ENCODE peak calls at places on chromosomes 13 and 19, in five cellular contexts. T, V, X, I and P are unnamed samples. For H3K4me1, the result is how much of the 10 kb centered on the place peaks cover.

GRCh38 chr19:50878851-50879250 is 5.6 kb downstream of the KLK2 start:
- DNase-seq in I (no peak), X (no peak), T (no peak), V (no peak), P (no peak)

GRCh38 chr19:46890423-46891170 is 29.8 kb downstream of the ARHGAP35 start:
- DNase-seq in V (peak), X (no peak), I (no peak), T (no peak), P (no peak)

GRCh38 chr13:37385248-37385647 is 213.3 kb downstream of the POSTN start:
- DNase-seq in V (no peak), X (no peak), I (no peak), T (no peak), P (no peak)

GRCh38 chr19:13887529-13887928 is 10.6 kb downstream of the NANOS3 start:
- DNase-seq in T (no peak), X (no peak), I (no peak), V (peak), P (no peak)

GRCh38 chr19:38304866-38305429 is 897 bp downstream of the C19orf33 start:
- DNase-seq in T (peak), X (peak), I (peak), V (no peak), P (no peak)

GRCh38 chr13:100112186-100112838 is 23.4 kb downstream of the PCCA start:
- DNase-seq in I (no peak), X (no peak), V (no peak), T (no peak), P (no peak)

GRCh38 chr19:16159655-16160054 is 13.7 kb downstream of the CIB3 start:
- DNase-seq in T (no peak), I (no peak), V (no peak), X (no peak), P (no peak)

GRCh38 chr19:46913852-46914430 is 53.1 kb downstream of the ARHGAP35 start:
- DNase-seq in V (peak), X (no peak), T (no peak), I (no peak), P (no peak)

GRCh38 chr19:42081584-42082258 is 5.8 kb downstream of the ZNF574 start:
- DNase-seq in I (no peak), V (peak), T (peak), X (no peak), P (no peak)

GRCh38 chr13:99056381-99057014 is 78.6 kb upstream of the DOCK9 start:
- DNase-seq in X (no peak), V (no peak), I (no peak), T (no peak), P (no peak)

GRCh38 chr13:34044041-34044440 is 226.1 kb downstream of the RFC3 start:
- DNase-seq in V (no peak), I (no peak), T (no peak), X (no peak), P (no peak)

GRCh38 chr13:89455741-89456140 is 1784.6 kb downstream of the SLITRK5 start:
- DNase-seq in X (no peak), T (no peak), I (no peak), V (no peak), P (no peak)

GRCh38 chr13:76035711-76036110 is 399.6 kb downstream of the LMO7 start:
- DNase-seq in X (no peak), T (no peak), I (no peak), V (peak), P (no peak)

GRCh38 chr19:42471554-42472249 is 29.0 kb upstream of the CXCL17 start:
- DNase-seq in V (peak), T (no peak), I (no peak), X (no peak), P (no peak)

GRCh38 chr19:1567116-1567847 is 843 bp downstream of the MEX3D start:
- DNase-seq in I (peak), X (peak), V (no peak), T (no peak), P (no peak)

GRCh38 chr19:43872547-43873336 is 45.6 kb downstream of the ZNF283 start:
- DNase-seq in I (no peak), X (no peak), V (no peak), T (no peak), P (no peak)

GRCh38 chr19:34366670-34367423 is 1.9 kb downstream of the GPI start:
- DNase-seq in I (no peak), T (peak), X (no peak), V (peak), P (no peak)

GRCh38 chr19:42450314-42450934 is 7.7 kb upstream of the CXCL17 start:
- DNase-seq in I (peak), X (peak), T (peak), V (peak), P (peak)

GRCh38 chr19:51503891-51504290 is 2.3 kb upstream of the SIGLEC12 start:
- DNase-seq in X (no peak), I (no peak), T (no peak), V (no peak), P (no peak)

GRCh38 chr13:73058741-73059459 is at the start of gene KLF5:
- DNase-seq in T (peak), X (peak), V (peak), I (peak), P (peak)

GRCh38 chr19:805600-806550 is 8.6 kb downstream of the PTBP1 start:
- DNase-seq in T (peak), I (no peak), V (no peak), X (peak), P (no peak)

GRCh38 chr13:44826586-44827350 is 162.5 kb downstream of the NUFIP1 start:
- DNase-seq in T (no peak), I (no peak), X (no peak), V (no peak), P (no peak)

GRCh38 chr13:60467098-60467497 is 70.1 kb downstream of the TDRD3 start:
- DNase-seq in T (no peak), I (no peak), X (no peak), V (no peak), P (no peak)

GRCh38 chr13:112735791-112736190 is 46.0 kb downstream of the ATP11A start:
- DNase-seq in T (peak), V (no peak), I (no peak), X (peak), P (no peak)

GRCh38 chr19:1110809-1111640 is 7.2 kb downstream of the GPX4 start:
- DNase-seq in X (no peak), I (no peak), V (no peak), T (peak), P (no peak)

GRCh38 chr19:39014037-39014436 is 18.3 kb downstream of the FBXO27 start:
- DNase-seq in V (no peak), T (no peak), I (no peak), X (no peak), P (no peak)

GRCh38 chr13:38628554-38628953 is 58.3 kb upstream of the FREM2 start:
- DNase-seq in I (no peak), T (no peak), V (no peak), X (no peak), P (no peak)

GRCh38 chr13:42876810-42877550 is 95.6 kb downstream of the FAM216B start:
- DNase-seq in T (no peak), V (peak), I (no peak), X (no peak), P (no peak)

DNA sequence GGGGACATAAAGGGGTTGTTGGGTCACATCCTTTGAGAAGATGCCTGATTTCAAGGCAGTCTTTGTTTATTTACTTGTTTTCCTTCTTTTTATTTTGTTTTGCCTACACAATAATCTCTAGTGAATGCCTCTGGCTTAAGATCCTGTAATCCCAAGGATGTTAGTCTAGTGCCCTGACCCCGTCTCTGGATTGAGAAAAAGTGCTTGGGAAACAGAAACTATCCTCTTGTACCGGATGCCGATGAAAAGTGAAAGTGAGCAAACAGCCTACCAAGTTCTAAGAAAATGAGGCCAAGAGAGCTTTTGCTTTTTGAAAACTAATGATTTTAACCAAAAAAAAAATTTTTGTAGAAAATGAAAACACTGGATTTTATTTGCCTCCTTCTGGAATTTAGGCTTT is 42.1 kb upstream of the C1QTNF9 start:
- DNase-seq in V (no peak), T (peak), I (no peak), X (no peak), P (no peak)
- H3K4me3 ChIP-seq in V (no peak), T (no peak), I (peak), X (peak), P (peak)

GRCh38 chr19:19316082-19316481 is 4.2 kb downstream of the SUGP1 start:
- DNase-seq in T (no peak), X (no peak), I (no peak), V (no peak), P (no peak)

GRCh38 chr19:19321143-19321577 is 531 bp downstream of the MAU2 start:
- DNase-seq in T (peak), X (no peak), I (no peak), V (no peak), P (no peak)

GRCh38 chr19:19324059-19324755 is 3.6 kb downstream of the MAU2 start:
- DNase-seq in T (no peak), I (no peak), V (no peak), X (no peak), P (no peak)

GRCh38 chr19:19319725-19320361 is 466 bp downstream of the SUGP1 start:
- DNase-seq in V (no peak), I (no peak), X (no peak), T (no peak), P (no peak)

GRCh38 chr19:19320362-19321142 is at the start of the genes MAU2 and SUGP1:
- DNase-seq in I (peak), V (peak), T (peak), X (peak), P (peak)
- TF ChIP-seq CTCF in I (peak), V (peak), T (no peak), X (peak), P (peak)

GRCh38 chr13:55664178-55664577 is 1476.5 kb upstream of the PRR20A start:
- DNase-seq in I (no peak), V (no peak), T (no peak), X (no peak), P (no peak)

DNA sequence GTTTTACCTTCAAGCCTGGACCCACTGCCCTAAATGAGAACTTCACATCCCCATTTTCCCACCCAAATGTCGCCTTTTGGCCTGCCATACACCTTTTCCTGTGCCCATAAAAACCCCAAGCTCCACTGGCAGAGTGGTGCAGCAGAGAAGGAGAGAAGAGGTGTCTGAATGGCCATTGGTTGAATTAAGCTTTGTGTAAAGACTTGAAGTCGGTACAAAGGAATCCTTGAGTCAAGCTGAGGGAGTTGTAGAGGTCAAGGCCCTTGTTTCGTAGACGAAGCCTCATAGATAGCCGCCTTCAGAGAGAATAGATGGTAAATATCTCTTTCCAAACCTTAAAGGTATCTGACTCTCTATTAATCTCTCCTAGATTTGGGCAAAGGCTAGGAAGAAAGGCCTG is 1479.2 kb upstream of the PRR20A start:
- DNase-seq in I (no peak), X (no peak), V (no peak), T (no peak), P (no peak)
- H3K4me1 ChIP-seq in I (under half), X (under half), V (under half), T (under half), P (under half)

GRCh38 chr19:4830768-4831265 is 695 bp downstream of the TICAM1 start:
- DNase-seq in T (no peak), V (no peak), X (no peak), I (no peak), P (no peak)
- H3K4me3 ChIP-seq in T (peak), V (peak), X (peak), I (peak), P (peak)

DNA sequence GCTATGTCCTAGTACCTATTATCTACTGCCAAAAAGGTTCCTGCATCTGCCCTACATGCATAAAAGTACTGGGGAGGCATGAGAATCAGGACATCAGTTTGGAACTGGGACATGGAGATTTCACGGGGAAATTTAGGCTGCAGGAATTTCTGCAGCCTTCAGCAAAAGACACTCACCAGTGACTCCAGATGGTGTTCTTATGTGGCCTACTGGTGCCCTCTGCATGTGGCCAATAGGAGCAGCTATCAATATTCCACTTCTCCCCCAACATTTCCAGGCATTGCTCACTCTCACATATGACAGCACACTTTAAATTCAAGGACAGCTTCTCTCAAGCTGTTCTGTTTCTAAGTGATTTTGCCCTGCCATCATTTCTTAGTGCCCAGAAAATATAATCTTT is 570.5 kb upstream of the ARGLU1 start:
- DNase-seq in I (no peak), X (no peak), V (no peak), T (no peak), P (no peak)
- TF ChIP-seq CTCF in I (no peak), X (no peak), V (no peak), T (no peak), P (no peak)

DNA sequence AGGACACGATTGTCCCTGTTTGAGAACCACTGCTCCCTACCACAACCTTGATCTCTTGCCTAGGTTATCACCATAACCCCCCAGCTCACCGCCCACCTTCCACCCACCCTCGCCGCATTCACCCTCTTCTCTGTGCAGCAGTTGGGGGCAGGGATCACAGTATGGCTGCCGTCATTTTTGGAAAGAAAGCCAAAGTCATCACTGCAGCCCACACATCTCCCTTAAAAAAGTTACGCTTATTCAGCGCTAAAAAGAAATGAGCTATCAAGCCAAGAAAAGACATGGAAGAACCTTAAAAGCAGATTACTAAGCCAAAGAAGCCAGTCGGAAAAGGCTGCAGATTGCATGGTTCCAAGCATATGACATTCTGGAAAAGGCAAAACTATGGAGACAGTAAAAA is 10.5 kb upstream of the PPP6R1 start:
- DNase-seq in T (no peak), X (no peak), I (no peak), V (no peak), P (no peak)
- H3K4me1 ChIP-seq in T (under half), X (under half), I (under half), V (under half), P (under half)

DNA sequence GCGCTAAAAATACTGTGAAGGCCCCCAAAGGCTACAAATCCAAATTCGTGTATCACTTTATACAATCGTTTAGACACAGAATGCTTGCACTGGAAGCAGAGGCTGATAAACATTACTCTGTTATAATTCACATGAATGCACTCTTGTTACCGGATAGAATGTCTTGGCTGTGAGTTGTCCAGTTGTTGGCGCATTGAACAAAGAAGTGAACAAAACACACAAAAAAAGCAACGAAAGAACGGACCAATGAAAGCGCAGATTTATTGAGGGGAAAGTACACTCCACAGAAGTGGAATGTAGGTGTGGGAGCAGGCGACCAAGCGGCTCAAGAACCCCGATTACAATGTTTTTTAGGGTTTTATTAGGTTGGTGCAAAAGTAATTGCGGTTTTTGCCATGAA is 529 bp upstream of the ZNF418 start:
- DNase-seq in V (no peak), I (no peak), X (no peak), T (no peak), P (no peak)
- H3K4me3 ChIP-seq in V (no peak), I (peak), X (no peak), T (peak), P (no peak)

DNA sequence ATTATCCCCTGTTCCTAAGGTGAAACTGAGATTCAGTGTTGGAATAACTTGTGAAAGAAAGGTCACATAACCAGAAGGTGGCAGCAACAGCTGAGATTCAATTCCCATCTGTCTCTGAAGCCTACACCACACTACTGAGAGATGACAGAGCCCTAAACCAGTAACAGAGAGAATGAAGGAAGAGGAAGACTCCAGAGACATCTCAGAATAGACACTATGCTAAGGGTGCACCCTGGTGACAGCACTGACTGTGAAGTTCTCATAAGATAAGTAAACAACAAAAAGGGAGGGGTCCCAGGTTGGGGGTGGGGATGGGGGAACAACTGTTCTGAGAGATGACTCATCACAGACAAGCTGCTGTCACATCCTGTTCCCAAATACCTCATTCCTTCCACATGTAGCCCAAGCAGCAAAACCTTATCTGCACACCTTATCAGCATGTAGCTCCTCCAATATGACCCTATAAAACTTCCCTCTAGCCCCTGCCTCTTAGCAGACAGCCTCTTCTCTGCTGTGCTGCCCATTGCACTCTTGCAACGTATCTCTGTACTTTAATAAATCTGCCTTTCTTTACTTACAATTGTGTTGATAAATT is 46.5 kb downstream of the UTP14C start:
- DNase-seq in T (no peak), I (no peak), V (peak), X (no peak), P (no peak)
- TF ChIP-seq CTCF in T (no peak), I (no peak), V (peak), X (no peak), P (no peak)

GRCh38 chr13:102700088-102701031 is 5.5 kb upstream of the METTL21C start:
- DNase-seq in V (no peak), X (no peak), I (no peak), T (peak), P (no peak)

GRCh38 chr13:102703721-102704035 is 8.8 kb upstream of the METTL21C start:
- DNase-seq in T (no peak), I (no peak), V (no peak), X (no peak), P (no peak)

GRCh38 chr13:102704238-102704750 is 9.4 kb upstream of the METTL21C start:
- DNase-seq in I (no peak), X (no peak), V (no peak), T (no peak), P (no peak)

GRCh38 chr13:102701331-102701730 is 6.5 kb upstream of the METTL21C start:
- DNase-seq in I (no peak), V (no peak), X (no peak), T (no peak), P (no peak)

GRCh38 chr13:102702965-102703720 is 8.3 kb upstream of the METTL21C start:
- DNase-seq in X (no peak), I (no peak), V (no peak), T (no peak), P (no peak)
- H3K4me1 ChIP-seq in X (under half), I (under half), V (under half), T (under half), P (under half)